ENCODE peak calls at places on chromosomes 2 and 18, in four cellular contexts. A is pancreas, B is HCT116, F is breast epithelium. R is an unnamed sample.

GRCh38 chr18:48592540-48592939 is 53.7 kb downstream of the CTIF start:
- DNase-seq in A (no peak), B (no peak), F (no peak), R (no peak)

GRCh38 chr18:37334494-37335125 is 231.0 kb downstream of the CELF4 start:
- DNase-seq in A (no peak), B (no peak), F (no peak), R (no peak)

GRCh38 chr2:139296672-139297209 is 516.6 kb upstream of the NXPH2 start:
- DNase-seq in A (no peak), B (no peak), F (no peak), R (no peak)

GRCh38 chr2:21194828-21195227 is 71.1 kb downstream of the TDRD15 start:
- DNase-seq in A (no peak), B (no peak), F (no peak), R (no peak)

GRCh38 chr2:86790828-86791561 is at the start of gene CD8A:
- DNase-seq in A (no peak), B (no peak), F (no peak), R (no peak)

GRCh38 chr2:240893363-240893828 is 2.6 kb downstream of the MAB21L4 start:
- DNase-seq in A (no peak), B (peak; percentile 28), F (peak; percentile 47), R (peak; percentile 91)

GRCh38 chr2:156435392-156435724 is 821 bp upstream of the GPD2 start:
- DNase-seq in A (no peak), B (no peak), F (no peak), R (no peak)

GRCh38 chr2:10356459-10356851 is 53.8 kb downstream of the HPCAL1 start:
- DNase-seq in A (no peak), B (no peak), F (no peak), R (no peak)

GRCh38 chr2:238009563-238009962 is 42.7 kb downstream of the UBE2F start:
- DNase-seq in A (no peak), B (no peak), F (no peak), R (no peak)

GRCh38 chr2:46874236-46874929 is 41.2 kb downstream of the MCFD2 start:
- DNase-seq in A (no peak), B (no peak), F (no peak), R (no peak)

GRCh38 chr2:230582851-230583283 is 129.8 kb upstream of the CAB39 start:
- DNase-seq in A (no peak), B (no peak), F (no peak), R (peak; percentile 75)

GRCh38 chr18:42108071-42108470 is 153.0 kb downstream of the PIK3C3 start:
- DNase-seq in A (no peak), B (no peak), F (no peak), R (no peak)

GRCh38 chr2:186912979-186913378 is 64.0 kb upstream of the ZSWIM2 start:
- DNase-seq in A (no peak), B (no peak), F (no peak), R (no peak)

GRCh38 chr2:229043681-229044080 is 227.4 kb downstream of the PID1 start:
- DNase-seq in A (no peak), B (no peak), F (no peak), R (no peak)

DNA sequence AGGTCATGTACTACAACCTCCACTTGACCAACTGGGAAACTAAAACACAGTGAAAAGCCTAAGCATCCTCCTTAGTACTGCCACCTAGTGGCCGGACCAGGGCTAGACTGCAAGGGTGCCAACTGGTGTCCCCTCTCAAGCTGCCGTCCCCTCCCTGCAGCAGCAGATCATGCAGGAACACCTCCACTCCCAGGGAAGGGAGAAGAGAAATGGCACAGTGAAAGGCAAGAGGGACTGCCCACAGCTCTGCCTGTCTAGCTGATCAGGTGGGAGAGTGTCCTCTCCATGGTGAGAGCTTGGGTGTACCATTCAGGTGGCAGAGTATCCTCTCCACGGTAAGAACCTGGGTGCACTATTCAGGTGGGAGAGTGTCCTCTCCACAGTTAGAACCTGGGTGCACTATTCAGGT is 78.1 kb downstream of the AAK1 start:
- DNase-seq in A (no peak), B (peak; percentile 36), F (no peak), R (peak; percentile 28)
- H3K4me1 ChIP-seq in A (peaks cover 8% of the 10 kb centered on the region), B (peaks cover 23% of the 10 kb centered on the region), F (no peaks in the 10 kb centered on the region), R (peaks cover 38% of the 10 kb centered on the region)

GRCh38 chr2:232547991-232548390 is 2.4 kb downstream of the TIGD1 start:
- DNase-seq in A (no peak), B (no peak), F (no peak), R (no peak)

GRCh38 chr2:232551289-232551688 is 800 bp downstream of the EIF4E2 start:
- DNase-seq in A (no peak), B (no peak), F (no peak), R (no peak)

GRCh38 chr2:232549655-232550350 is 554 bp downstream of the TIGD1 start:
- DNase-seq in A (no peak), B (no peak), F (no peak), R (no peak)

GRCh38 chr2:232551776-232552175 is 1.3 kb downstream of the EIF4E2 start:
- DNase-seq in A (no peak), B (no peak), F (no peak), R (no peak)

GRCh38 chr2:232550351-232551261 is at the start of the genes EIF4E2 and TIGD1:
- DNase-seq in A (peak; percentile 94), B (peak; percentile 84), F (peak; percentile 89), R (peak; percentile 89)
- H3K4me1 ChIP-seq in A (peaks cover 4% of the 10 kb centered on the region), B (peaks cover 15% of the 10 kb centered on the region), F (peaks cover 7% of the 10 kb centered on the region), R (peaks cover 6% of the 10 kb centered on the region)

DNA sequence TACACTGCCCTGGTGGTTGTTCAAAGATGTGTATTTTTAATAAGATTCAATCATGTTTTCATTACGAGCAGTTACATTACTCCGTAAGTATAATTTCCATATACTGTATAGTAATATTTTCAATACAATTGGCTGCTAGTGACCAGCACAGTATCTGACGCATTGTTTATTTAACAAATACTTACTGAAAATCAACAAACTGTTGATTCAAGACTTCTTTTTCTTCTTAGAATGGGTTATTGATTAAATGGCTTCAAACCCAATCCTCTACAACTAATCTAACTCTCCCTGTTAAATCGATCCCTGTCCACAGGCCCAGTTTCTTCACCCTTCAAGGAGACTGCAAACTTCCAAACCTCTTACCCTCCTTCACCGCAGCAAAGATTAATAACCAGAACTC is 18.5 kb downstream of the COBLL1 start:
- DNase-seq in A (no peak), B (no peak), F (no peak), R (no peak)
- H3K4me1 ChIP-seq in A (peaks cover 38% of the 10 kb centered on the region), B (no peaks in the 10 kb centered on the region), F (no peaks in the 10 kb centered on the region), R (no peaks in the 10 kb centered on the region)

DNA sequence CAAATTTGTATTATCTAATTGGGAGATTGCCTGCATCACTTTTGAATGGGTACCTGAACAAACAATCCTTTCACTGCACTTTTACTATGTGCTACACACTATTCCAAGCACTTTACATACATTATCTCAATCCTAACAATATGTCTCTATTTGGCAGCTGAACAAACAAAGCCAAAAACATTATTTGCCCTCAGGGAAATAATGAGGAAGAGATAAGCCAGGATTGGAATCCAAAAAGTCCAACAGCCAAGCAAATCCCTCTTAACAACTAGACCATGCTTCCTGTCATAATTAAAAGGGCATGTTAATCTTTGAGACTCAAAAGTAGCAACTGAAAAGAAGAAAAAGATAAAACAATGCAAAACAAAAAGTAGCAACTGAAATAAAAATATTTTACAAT is 32.1 kb downstream of the RPRD1A start:
- DNase-seq in A (no peak), B (no peak), F (no peak), R (no peak)
- H3K4me1 ChIP-seq in A (peaks cover 11% of the 10 kb centered on the region), B (no peaks in the 10 kb centered on the region), F (peaks cover 4% of the 10 kb centered on the region), R (no peaks in the 10 kb centered on the region)

GRCh38 chr18:62497171-62497783 is 25.5 kb upstream of the ZCCHC2 start:
- DNase-seq in A (no peak), B (no peak), F (no peak), R (no peak)
- H3K4me1 ChIP-seq in A (no peaks in the 10 kb centered on the region), B (no peaks in the 10 kb centered on the region), F (no peaks in the 10 kb centered on the region), R (no peaks in the 10 kb centered on the region)

GRCh38 chr18:967037-967576 is 62.4 kb downstream of the ADCYAP1 start:
- DNase-seq in A (no peak), B (no peak), F (no peak), R (no peak)

GRCh38 chr18:966095-967036 is 61.7 kb downstream of the ADCYAP1 start:
- DNase-seq in A (no peak), B (no peak), F (no peak), R (no peak)

GRCh38 chr18:961644-962355 is 57.1 kb downstream of the ADCYAP1 start:
- DNase-seq in A (no peak), B (peak; percentile 32), F (no peak), R (no peak)

GRCh38 chr18:959854-960253 is 55.2 kb downstream of the ADCYAP1 start:
- DNase-seq in A (no peak), B (no peak), F (no peak), R (no peak)

GRCh38 chr18:963276-963675 is 58.6 kb downstream of the ADCYAP1 start:
- DNase-seq in A (no peak), B (no peak), F (no peak), R (no peak)
- H3K4me1 ChIP-seq in A (no peaks in the 10 kb centered on the region), B (peaks cover 5% of the 10 kb centered on the region), F (no peaks in the 10 kb centered on the region), R (no peaks in the 10 kb centered on the region)

GRCh38 chr2:25493207-25493606 is 151.5 kb upstream of the DNMT3A start:
- DNase-seq in A (no peak), B (no peak), F (no peak), R (no peak)

GRCh38 chr2:25491966-25492532 is 150.3 kb upstream of the DNMT3A start:
- DNase-seq in A (no peak), B (no peak), F (no peak), R (no peak)

GRCh38 chr2:25491003-25491696 is 149.4 kb upstream of the DNMT3A start:
- DNase-seq in A (no peak), B (no peak), F (no peak), R (no peak)

GRCh38 chr2:25494626-25495025 is 152.9 kb upstream of the DNMT3A start:
- DNase-seq in A (no peak), B (no peak), F (no peak), R (no peak)

DNA sequence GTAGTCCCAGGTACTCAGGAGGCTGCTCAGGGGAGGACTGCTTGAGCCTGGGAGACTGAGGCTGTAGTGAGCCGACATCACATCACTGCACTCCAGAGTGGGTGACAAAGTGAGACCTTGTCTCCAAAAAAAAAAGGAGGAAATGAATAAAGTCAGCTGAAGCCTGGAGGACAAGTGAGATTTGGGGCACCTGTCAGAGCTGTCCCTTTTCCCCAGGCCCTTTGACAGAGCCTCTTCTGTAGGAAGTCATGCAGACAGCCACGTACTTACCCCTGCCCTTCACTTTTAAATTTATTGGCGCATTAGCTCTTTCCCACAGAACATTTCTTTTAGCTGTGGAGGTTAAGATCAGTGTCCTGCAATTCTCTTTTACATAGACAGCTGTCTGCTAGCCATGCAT is 151.0 kb upstream of the DNMT3A start:
- DNase-seq in A (no peak), B (no peak), F (no peak), R (no peak)
- H3K4me1 ChIP-seq in A (no peaks in the 10 kb centered on the region), B (no peaks in the 10 kb centered on the region), F (no peaks in the 10 kb centered on the region), R (peaks cover 9% of the 10 kb centered on the region)

DNA sequence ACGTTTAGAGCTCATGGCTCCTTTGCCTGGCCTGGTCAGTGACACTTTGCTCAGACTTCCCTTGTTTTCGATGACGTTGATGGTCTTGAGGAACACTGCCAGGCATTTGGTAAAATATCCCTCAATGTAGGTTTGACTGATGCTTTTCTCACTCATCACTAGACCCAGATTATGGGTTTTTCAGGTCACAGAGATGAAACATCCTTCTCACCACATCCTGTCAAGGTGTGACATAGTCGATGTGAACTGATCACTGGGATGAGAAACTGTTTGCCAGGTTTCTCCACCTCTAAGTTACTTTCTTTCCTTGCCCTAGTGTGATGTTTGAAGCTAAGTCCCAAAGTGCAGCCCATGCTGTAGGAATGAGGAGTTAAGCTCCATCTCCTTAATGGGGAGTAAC is 81.5 kb downstream of the AFF3 start:
- DNase-seq in A (no peak), B (no peak), F (no peak), R (no peak)
- H3K4me1 ChIP-seq in A (peaks cover 2% of the 10 kb centered on the region), B (no peaks in the 10 kb centered on the region), F (no peaks in the 10 kb centered on the region), R (peaks cover 31% of the 10 kb centered on the region)

R was measured in SJSA1.